ENCODE peak calls at places on chromosomes 5 and 9, in eight cellular contexts. S is germinal center; N is naive thymus-derived CD4-positive, alpha-beta T cell; I is H1; M is natural killer cell; T is psoas muscle; G is stimulated activated naive CD8-positive, alpha-beta T cell treated with anti-CD3 and anti-CD28 coated beads, Interleukin-15, Interleukin-2, amounts not matched to agents 100 U/mL and 50 U/mL, for 24 hours; C is transverse colon. J is an unnamed sample.

GRCh38 chr5:2729189-2729588 is 22.3 kb downstream of the IRX2 start:
- DNase-seq in S (no peak), N (no peak), I (no peak), M (no peak), T (no peak), G (no peak), C (no peak), J (no peak)

GRCh38 chr5:151671979-151672378 is 14.7 kb downstream of the SPARC start:
- DNase-seq in S (no peak), N (no peak), I (no peak), M (no peak), T (no peak), G (no peak), C (peak; percentile 32), J (no peak)

GRCh38 chr5:65803699-65804426 is 81.9 kb downstream of the NLN start:
- DNase-seq in S (no peak), N (no peak), I (no peak), M (no peak), T (no peak), G (no peak), C (no peak), J (no peak)

GRCh38 chr5:601771-602465 is 10.2 kb upstream of the CEP72 start:
- DNase-seq in S (no peak), N (no peak), I (no peak), M (no peak), T (peak; percentile 38), G (no peak), C (no peak), J (no peak)

GRCh38 chr5:32960340-32961065 is 249.4 kb downstream of the NPR3 start:
- DNase-seq in S (no peak), N (no peak), I (no peak), M (no peak), T (no peak), G (no peak), C (no peak), J (no peak)

GRCh38 chr9:38682713-38683112 is 37.2 kb downstream of the FAM240B start:
- DNase-seq in S (no peak), N (no peak), I (no peak), M (no peak), T (no peak), G (no peak), C (no peak), J (peak; percentile 79)

GRCh38 chr5:169101966-169102365 is 199.0 kb downstream of the SLIT3 start:
- DNase-seq in S (no peak), N (no peak), I (no peak), M (no peak), T (no peak), G (no peak), C (no peak), J (no peak)

GRCh38 chr5:103259705-103260355 is 1.3 kb downstream of the MACIR start:
- DNase-seq in S (no peak), N (no peak), I (no peak), M (no peak), T (no peak), G (no peak), C (peak; percentile 54), J (no peak)

J was measured in iPS DF 19.7.